ENCODE peak calls at places on chromosomes 11 and 22, in eight cellular contexts. K, G, W, J, Z, U, T and R are unnamed samples.

GRCh38 chr11:100593321-100593720 is 93.8 kb upstream of the ARHGAP42 start:
- DNase-seq in K (no peak), G (peak; percentile 22), W (no peak), J (no peak), Z (no peak), U (no peak), T (no peak), R (no peak)

GRCh38 chr11:92707665-92708064 is 261.8 kb upstream of the MTNR1B start:
- DNase-seq in K (no peak), G (peak; percentile 58), W (no peak), J (no peak), Z (no peak), U (no peak), T (no peak), R (no peak)

GRCh38 chr22:20786536-20786979 is 12.6 kb downstream of the SERPIND1 start:
- DNase-seq in K (no peak), G (no peak), W (no peak), J (no peak), Z (no peak), U (no peak), T (no peak), R (no peak)

GRCh38 chr11:10725114-10725906 is 25.7 kb upstream of the CTR9 start:
- DNase-seq in K (no peak), G (peak; percentile 97), W (peak; percentile 57), J (no peak), Z (no peak), U (no peak), T (no peak), R (no peak)

GRCh38 chr11:76232026-76232665 is 25.8 kb upstream of the WNT11 start:
- DNase-seq in K (no peak), G (no peak), W (no peak), J (peak; percentile 23), Z (peak; percentile 51), U (no peak), T (no peak), R (no peak)

GRCh38 chr11:9015677-9016076 is 11.9 kb upstream of the NRIP3 start:
- DNase-seq in K (peak; percentile 79), G (peak; percentile 71), W (peak; percentile 72), J (peak; percentile 66), Z (no peak), U (peak; percentile 27), T (no peak), R (peak; percentile 61)

GRCh38 chr22:45577746-45578523 is 75.3 kb downstream of the FBLN1 start:
- DNase-seq in K (peak; percentile 81), G (peak; percentile 67), W (peak; percentile 85), J (peak; percentile 83), Z (peak; percentile 93), U (peak; percentile 61), T (peak; percentile 92), R (peak; percentile 65)

GRCh38 chr22:39227542-39228272 is 17.1 kb downstream of the PDGFB start:
- DNase-seq in K (no peak), G (no peak), W (no peak), J (no peak), Z (peak; percentile 34), U (no peak), T (no peak), R (no peak)

GRCh38 chr11:92477686-92478085 is 253.1 kb downstream of the FAT3 start:
- DNase-seq in K (no peak), G (no peak), W (no peak), J (no peak), Z (no peak), U (no peak), T (no peak), R (no peak)

GRCh38 chr22:37561209-37562048 is 1.1 kb downstream of the CDC42EP1 start:
- DNase-seq in K (peak; percentile 97), G (peak; percentile 84), W (peak; percentile 85), J (peak; percentile 95), Z (peak; percentile 96), U (peak; percentile 58), T (peak; percentile 96), R (peak; percentile 88)

GRCh38 chr11:33089776-33090175 is 50.4 kb downstream of the TCP11L1 start:
- DNase-seq in K (no peak), G (peak; percentile 68), W (no peak), J (no peak), Z (no peak), U (no peak), T (no peak), R (no peak)

GRCh38 chr11:58829736-58830135 is 14.8 kb downstream of the GLYATL2 start:
- DNase-seq in K (no peak), G (peak; percentile 77), W (no peak), J (no peak), Z (no peak), U (no peak), T (no peak), R (no peak)

GRCh38 chr22:48834404-48834803 is 993.3 kb downstream of the BRD1 start:
- DNase-seq in K (no peak), G (no peak), W (no peak), J (no peak), Z (no peak), U (no peak), T (no peak), R (no peak)
- H3K27ac ChIP-seq in K (no peak overlapping the region), G (no peak overlapping the region), W (no peak overlapping the region), J (no peak overlapping the region), Z (no peak overlapping the region), U (no peak overlapping the region), T (no peak overlapping the region), R (no peak overlapping the region)

GRCh38 chr11:87300640-87301381 is 263.1 kb downstream of the TMEM135 start:
- DNase-seq in K (no peak), G (no peak), W (no peak), J (peak; percentile 25), Z (no peak), U (no peak), T (no peak), R (no peak)

GRCh38 chr11:87306260-87306861 is 268.6 kb downstream of the TMEM135 start:
- DNase-seq in K (no peak), G (no peak), W (no peak), J (no peak), Z (no peak), U (no peak), T (no peak), R (no peak)

GRCh38 chr11:87301785-87302540 is 264.2 kb downstream of the TMEM135 start:
- DNase-seq in K (no peak), G (no peak), W (no peak), J (no peak), Z (no peak), U (no peak), T (no peak), R (no peak)

GRCh38 chr11:87307101-87307500 is 269.4 kb downstream of the TMEM135 start:
- DNase-seq in K (no peak), G (no peak), W (no peak), J (no peak), Z (no peak), U (no peak), T (no peak), R (no peak)

GRCh38 chr11:87304350-87304749 is 266.6 kb downstream of the TMEM135 start:
- DNase-seq in K (no peak), G (no peak), W (no peak), J (no peak), Z (no peak), U (no peak), T (no peak), R (no peak)
- H3K27ac ChIP-seq in K (no peak overlapping the region), G (no peak overlapping the region), W (no peak overlapping the region), J (no peak overlapping the region), Z (no peak overlapping the region), U (no peak overlapping the region), T (no peak overlapping the region), R (no peak overlapping the region)

GRCh38 chr22:40231618-40232313 is 54.0 kb downstream of the TNRC6B start:
- DNase-seq in K (no peak), G (no peak), W (no peak), J (no peak), Z (no peak), U (no peak), T (no peak), R (no peak)

GRCh38 chr22:40232624-40233023 is 54.9 kb downstream of the TNRC6B start:
- DNase-seq in K (no peak), G (no peak), W (no peak), J (no peak), Z (no peak), U (no peak), T (no peak), R (no peak)

GRCh38 chr22:40236131-40236665 is 58.5 kb downstream of the TNRC6B start:
- DNase-seq in K (no peak), G (no peak), W (no peak), J (no peak), Z (no peak), U (no peak), T (no peak), R (no peak)

GRCh38 chr22:40235418-40235817 is 57.7 kb downstream of the TNRC6B start:
- DNase-seq in K (no peak), G (peak; percentile 64), W (peak; percentile 27), J (no peak), Z (no peak), U (no peak), T (no peak), R (no peak)

GRCh38 chr22:40233886-40234285 is 56.2 kb downstream of the TNRC6B start:
- DNase-seq in K (no peak), G (no peak), W (no peak), J (no peak), Z (no peak), U (no peak), T (no peak), R (no peak)
- H3K27ac ChIP-seq in K (no peak overlapping the region), G (no peak overlapping the region), W (no peak overlapping the region), J (no peak overlapping the region), Z (no peak overlapping the region), U (no peak overlapping the region), T (no peak overlapping the region), R (no peak overlapping the region)

DNA sequence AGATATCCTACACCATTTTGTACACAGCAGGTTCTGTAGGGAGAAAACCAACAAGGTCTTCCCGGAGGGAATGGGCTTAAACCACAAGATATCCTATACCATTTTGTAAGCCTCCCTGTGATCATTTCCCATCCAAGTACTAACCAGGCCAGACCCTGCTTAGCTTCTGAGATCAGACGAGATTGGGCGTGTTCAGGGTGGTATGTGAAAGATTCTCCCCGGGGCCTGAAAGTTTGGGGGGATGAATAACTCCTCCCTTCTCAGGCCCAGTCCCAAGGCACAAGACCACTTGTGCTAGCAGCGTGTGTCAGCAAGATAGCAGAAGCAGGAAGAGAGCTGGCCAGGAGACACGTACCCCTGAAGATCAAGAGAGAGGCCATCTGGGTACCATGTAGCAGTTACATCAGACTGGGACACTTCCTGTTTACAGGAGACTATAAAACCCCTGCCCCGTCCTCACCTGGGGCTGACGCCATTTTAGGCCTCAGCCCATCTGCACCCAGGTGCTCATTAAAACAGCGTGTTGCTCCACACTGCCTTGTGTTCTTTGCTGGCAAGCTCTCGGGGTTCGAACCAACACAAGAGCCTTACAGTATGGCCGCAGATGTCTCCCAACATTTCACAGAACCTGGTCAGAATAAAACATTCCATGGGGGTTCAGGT is 17.3 kb downstream of the MIF start:
- DNase-seq in K (peak; percentile 50), G (no peak), W (no peak), J (no peak), Z (no peak), U (no peak), T (no peak), R (no peak)
- H3K27ac ChIP-seq in K (no peak overlapping the region), G (no peak overlapping the region), W (no peak overlapping the region), J (no peak overlapping the region), Z (no peak overlapping the region), U (no peak overlapping the region), T (no peak overlapping the region), R (no peak overlapping the region)

DNA sequence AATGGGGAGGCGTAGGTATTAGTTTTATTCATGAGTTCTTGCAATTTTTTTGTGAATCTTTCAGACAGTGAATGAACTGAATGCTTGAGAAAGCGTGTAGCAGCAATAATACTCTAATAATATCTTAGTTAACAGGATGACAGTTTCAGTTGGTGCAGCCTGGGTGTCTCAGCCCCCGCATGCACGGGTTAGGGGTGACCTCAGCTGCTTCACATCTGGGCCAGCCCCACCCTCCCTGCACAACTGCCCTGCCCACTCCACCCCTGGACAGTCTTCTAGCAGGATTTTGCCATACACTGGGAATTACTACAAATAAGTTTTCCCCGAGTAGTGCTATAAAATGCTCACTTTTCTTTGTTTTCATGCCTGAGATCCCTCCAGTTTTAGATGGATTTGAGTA is 83.2 kb downstream of the ST3GAL4 start:
- DNase-seq in K (no peak), G (no peak), W (no peak), J (no peak), Z (no peak), U (no peak), T (no peak), R (no peak)
- H3K27ac ChIP-seq in K (no peak overlapping the region), G (no peak overlapping the region), W (no peak overlapping the region), J (no peak overlapping the region), Z (no peak overlapping the region), U (no peak overlapping the region), T (no peak overlapping the region), R (no peak overlapping the region)